ENCODE peak calls at places on chromosomes 6 and 20, in six cellular contexts. One of them, this sample, is unnamed.

GRCh38 chr20:42472198-42472597 is 717.5 kb downstream of the PTPRT start:
- DNase-seq in GM12891: no peak
- DNase-seq in HepG2: no peak
- DNase-seq in K562: no peak
- DNase-seq in H1: no peak
- DNase-seq in GM12878: no peak
- DNase-seq in this sample: no peak

GRCh38 chr20:62177307-62177706 is 5.5 kb upstream of the MTG2 start:
- DNase-seq in GM12891: no peak
- DNase-seq in HepG2: no peak
- DNase-seq in K562: no peak
- DNase-seq in H1: no peak
- DNase-seq in GM12878: no peak
- DNase-seq in this sample: no peak

GRCh38 chr6:145688493-145688905 is 46.8 kb downstream of the EPM2A start:
- DNase-seq in GM12891: no peak
- DNase-seq in HepG2: no peak
- DNase-seq in K562: no peak
- DNase-seq in H1: no peak
- DNase-seq in GM12878: no peak
- DNase-seq in this sample: no peak

GRCh38 chr20:48339147-48339985 is 488.4 kb downstream of the PREX1 start:
- DNase-seq in GM12891: no peak
- DNase-seq in HepG2: no peak
- DNase-seq in K562: peak; percentile 15
- DNase-seq in H1: no peak
- DNase-seq in GM12878: peak; percentile 63
- DNase-seq in this sample: no peak

GRCh38 chr20:49406666-49407065 is 75.8 kb downstream of the KCNB1 start:
- DNase-seq in GM12891: no peak
- DNase-seq in HepG2: no peak
- DNase-seq in K562: no peak
- DNase-seq in H1: no peak
- DNase-seq in GM12878: no peak
- DNase-seq in this sample: no peak

GRCh38 chr20:49812463-49813304 is at the start of gene SLC9A8:
- DNase-seq in GM12891: peak; percentile 71
- DNase-seq in HepG2: peak; percentile 84
- DNase-seq in K562: peak; percentile 91
- DNase-seq in H1: peak; percentile 87
- DNase-seq in GM12878: peak; percentile 78
- DNase-seq in this sample: peak; percentile 76

GRCh38 chr20:58944610-58945009 is 36.4 kb upstream of the NELFCD start:
- DNase-seq in GM12891: no peak
- DNase-seq in HepG2: no peak
- DNase-seq in K562: no peak
- DNase-seq in H1: no peak
- DNase-seq in GM12878: no peak
- DNase-seq in this sample: no peak

GRCh38 chr20:11553603-11554002 is 364.1 kb upstream of the BTBD3 start:
- DNase-seq in GM12891: no peak
- DNase-seq in HepG2: peak; percentile 9
- DNase-seq in K562: no peak
- DNase-seq in H1: no peak
- DNase-seq in GM12878: no peak
- DNase-seq in this sample: no peak

GRCh38 chr20:21780528-21780927 is 75.1 kb downstream of the PAX1 start:
- DNase-seq in GM12891: no peak
- DNase-seq in HepG2: no peak
- DNase-seq in K562: no peak
- DNase-seq in H1: no peak
- DNase-seq in GM12878: no peak
- DNase-seq in this sample: no peak

GRCh38 chr20:16580127-16580526 is 6.9 kb upstream of the KIF16B start:
- DNase-seq in GM12891: no peak
- DNase-seq in HepG2: no peak
- DNase-seq in K562: no peak
- DNase-seq in H1: no peak
- DNase-seq in GM12878: no peak
- DNase-seq in this sample: no peak

GRCh38 chr6:53241936-53242335 is 93.3 kb upstream of the GCM1 start:
- DNase-seq in GM12891: no peak
- DNase-seq in HepG2: no peak
- DNase-seq in K562: no peak
- DNase-seq in H1: no peak
- DNase-seq in GM12878: no peak
- DNase-seq in this sample: no peak

GRCh38 chr6:130674604-130675003 is 152.6 kb upstream of the SMLR1 start:
- DNase-seq in GM12891: no peak
- DNase-seq in HepG2: no peak
- DNase-seq in K562: no peak
- DNase-seq in H1: no peak
- DNase-seq in GM12878: no peak
- DNase-seq in this sample: no peak

GRCh38 chr20:40305303-40305702 is 383.7 kb downstream of the MAFB start:
- DNase-seq in GM12891: no peak
- DNase-seq in HepG2: no peak
- DNase-seq in K562: no peak
- DNase-seq in H1: no peak
- DNase-seq in GM12878: no peak
- DNase-seq in this sample: no peak

GRCh38 chr6:66897576-66897975 is 1190.5 kb upstream of the EYS start:
- DNase-seq in GM12891: no peak
- DNase-seq in HepG2: peak; percentile 4
- DNase-seq in K562: no peak
- DNase-seq in H1: peak; percentile 40
- DNase-seq in GM12878: no peak
- DNase-seq in this sample: no peak

GRCh38 chr6:139790527-139790926 is 416.1 kb upstream of the CITED2 start:
- DNase-seq in GM12891: no peak
- DNase-seq in HepG2: no peak
- DNase-seq in K562: no peak
- DNase-seq in H1: no peak
- DNase-seq in GM12878: no peak
- DNase-seq in this sample: no peak

GRCh38 chr20:57005146-57005933 is 261.1 kb downstream of the BMP7 start:
- DNase-seq in GM12891: no peak
- DNase-seq in HepG2: no peak
- DNase-seq in K562: no peak
- DNase-seq in H1: no peak
- DNase-seq in GM12878: no peak
- DNase-seq in this sample: no peak

GRCh38 chr20:59825944-59826759 is 107.3 kb downstream of the SYCP2 start:
- DNase-seq in GM12891: no peak
- DNase-seq in HepG2: no peak
- DNase-seq in K562: no peak
- DNase-seq in H1: peak; percentile 33
- DNase-seq in GM12878: no peak
- DNase-seq in this sample: no peak

GRCh38 chr20:60867589-60867988 is 384.5 kb upstream of the CDH4 start:
- DNase-seq in GM12891: no peak
- DNase-seq in HepG2: no peak
- DNase-seq in K562: no peak
- DNase-seq in H1: no peak
- DNase-seq in GM12878: no peak
- DNase-seq in this sample: no peak

GRCh38 chr6:123022980-123023379 is 26.9 kb downstream of the CLVS2 start:
- DNase-seq in GM12891: no peak
- DNase-seq in HepG2: no peak
- DNase-seq in K562: no peak
- DNase-seq in H1: no peak
- DNase-seq in GM12878: no peak
- DNase-seq in this sample: no peak

GRCh38 chr6:156804402-156804801 is 27.2 kb downstream of the ARID1B start:
- DNase-seq in GM12891: no peak
- DNase-seq in HepG2: no peak
- DNase-seq in K562: no peak
- DNase-seq in H1: no peak
- DNase-seq in GM12878: no peak
- DNase-seq in this sample: no peak

GRCh38 chr20:24622856-24623255 is 153.4 kb downstream of the SYNDIG1 start:
- DNase-seq in GM12891: no peak
- DNase-seq in HepG2: no peak
- DNase-seq in K562: no peak
- DNase-seq in H1: no peak
- DNase-seq in GM12878: no peak
- DNase-seq in this sample: no peak
- TF ChIP-seq TAF1 in GM12891: no peak
- TF ChIP-seq TAF1 in HepG2: no peak
- TF ChIP-seq TAF1 in K562: no peak
- TF ChIP-seq TAF1 in H1: no peak
- TF ChIP-seq TAF1 in GM12878: no peak
- TF ChIP-seq TAF1 in this sample: no peak

DNA sequence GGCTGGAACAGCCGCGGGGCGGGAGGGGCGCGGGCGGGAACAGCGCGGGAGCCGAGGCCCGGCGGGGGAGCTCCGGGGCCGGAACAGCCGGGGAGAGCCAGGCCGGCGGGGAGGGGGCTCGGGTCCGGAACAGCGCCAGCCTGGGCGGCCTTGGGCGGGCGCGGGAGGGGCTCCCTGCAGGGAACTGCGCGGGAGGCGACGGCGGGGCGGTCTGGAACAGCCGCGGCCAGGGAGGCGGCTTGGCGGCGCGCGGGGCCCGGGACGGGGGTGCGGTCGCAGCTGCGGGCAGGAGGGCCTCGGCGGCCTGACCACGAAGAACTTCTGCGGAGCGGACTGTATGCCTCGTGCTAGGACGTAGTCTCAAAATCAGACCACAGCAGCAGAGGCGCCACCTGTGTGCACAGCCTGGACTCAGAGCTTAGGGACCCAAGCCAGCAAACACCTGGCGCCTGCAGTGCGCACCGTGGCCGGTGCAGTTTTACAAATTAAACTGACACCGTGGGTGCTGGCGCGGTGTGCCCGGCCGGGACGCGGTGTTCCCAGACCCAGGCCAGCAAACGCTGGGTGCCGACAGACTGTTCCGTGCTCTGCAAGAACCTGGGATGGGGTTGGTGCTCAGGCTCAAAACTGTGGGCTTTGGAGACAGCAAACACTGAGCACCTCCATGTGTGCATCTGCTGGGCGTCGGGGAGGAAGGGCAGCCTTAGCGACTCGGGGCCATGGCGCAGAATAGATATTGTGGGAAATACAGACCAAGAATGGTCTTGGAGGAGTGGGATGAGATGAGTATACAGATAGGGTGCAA is 572 bp downstream of the ZNF341 start:
- DNase-seq in GM12891: peak; percentile 32
- DNase-seq in HepG2: peak; percentile 82
- DNase-seq in K562: peak; percentile 84
- DNase-seq in H1: peak; percentile 90
- DNase-seq in GM12878: peak; percentile 32
- DNase-seq in this sample: peak; percentile 49
- TF ChIP-seq POLR2A in GM12891: peak; percentile 25
- TF ChIP-seq POLR2A in HepG2: peak; percentile 71
- TF ChIP-seq POLR2A in K562: peak; percentile 54
- TF ChIP-seq POLR2A in H1: no peak
- TF ChIP-seq POLR2A in GM12878: peak; percentile 75
- TF ChIP-seq POLR2A in this sample: peak; percentile 64

GRCh38 chr20:51484141-51484815 is 58.2 kb downstream of the NFATC2 start:
- DNase-seq in GM12891: no peak
- DNase-seq in HepG2: no peak
- DNase-seq in K562: no peak
- DNase-seq in H1: no peak
- DNase-seq in GM12878: no peak
- DNase-seq in this sample: no peak

GRCh38 chr20:51482836-51483235 is 59.7 kb downstream of the NFATC2 start:
- DNase-seq in GM12891: no peak
- DNase-seq in HepG2: no peak
- DNase-seq in K562: no peak
- DNase-seq in H1: no peak
- DNase-seq in GM12878: no peak
- DNase-seq in this sample: no peak

GRCh38 chr20:51480507-51481270 is 61.8 kb downstream of the NFATC2 start:
- DNase-seq in GM12891: no peak
- DNase-seq in HepG2: no peak
- DNase-seq in K562: no peak
- DNase-seq in H1: no peak
- DNase-seq in GM12878: peak; percentile 84
- DNase-seq in this sample: peak; percentile 47

GRCh38 chr20:51486197-51487005 is 56.1 kb downstream of the NFATC2 start:
- DNase-seq in GM12891: no peak
- DNase-seq in HepG2: no peak
- DNase-seq in K562: no peak
- DNase-seq in H1: no peak
- DNase-seq in GM12878: no peak
- DNase-seq in this sample: no peak

GRCh38 chr20:51481311-51481997 is 61.1 kb downstream of the NFATC2 start:
- DNase-seq in GM12891: no peak
- DNase-seq in HepG2: no peak
- DNase-seq in K562: no peak
- DNase-seq in H1: no peak
- DNase-seq in GM12878: no peak
- DNase-seq in this sample: no peak
- TF ChIP-seq TAF1 in GM12891: no peak
- TF ChIP-seq TAF1 in HepG2: no peak
- TF ChIP-seq TAF1 in K562: no peak
- TF ChIP-seq TAF1 in H1: no peak
- TF ChIP-seq TAF1 in GM12878: no peak
- TF ChIP-seq TAF1 in this sample: no peak

DNA sequence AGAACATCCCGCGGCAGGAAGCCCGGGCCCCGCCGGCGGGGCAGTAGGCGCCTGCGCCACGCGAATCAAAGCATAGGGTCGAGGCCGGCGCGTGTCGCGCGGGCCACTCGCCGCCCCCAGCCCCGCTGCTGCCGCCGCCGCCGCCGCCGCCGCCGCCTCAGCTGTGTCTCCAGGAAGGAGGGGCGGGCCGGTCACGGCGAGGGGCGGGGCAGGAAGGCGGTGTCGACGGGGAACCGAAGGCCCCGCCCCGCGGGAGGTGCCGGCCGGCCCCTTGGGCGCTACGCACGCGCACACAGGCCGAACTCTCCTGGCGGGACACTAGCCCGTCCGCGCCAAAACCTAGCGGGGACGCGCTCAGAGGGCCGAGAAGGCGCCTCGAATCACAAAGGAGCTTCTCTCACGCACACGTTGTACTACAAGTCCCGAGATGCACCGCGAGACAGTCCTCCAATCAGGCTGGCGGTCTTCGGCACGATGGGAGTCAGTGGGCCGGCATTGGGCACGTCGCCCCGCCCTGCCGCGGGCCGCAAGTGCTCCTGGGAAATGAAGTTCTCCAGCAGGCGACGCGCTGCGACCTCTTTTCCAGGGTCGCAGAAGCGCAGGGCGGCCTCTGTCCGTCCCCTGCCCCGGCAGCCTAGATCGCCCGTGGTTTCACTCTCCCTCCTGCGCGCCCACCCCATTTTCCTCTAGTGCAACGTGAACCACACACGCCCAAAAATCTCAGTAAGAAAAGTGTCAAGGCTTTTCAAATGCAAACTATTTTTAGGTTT is at the start of gene RALGAPA2:
- DNase-seq in GM12891: peak; percentile 86
- DNase-seq in HepG2: peak; percentile 100
- DNase-seq in K562: peak; percentile 89
- DNase-seq in H1: peak; percentile 96
- DNase-seq in GM12878: peak; percentile 94
- DNase-seq in this sample: peak; percentile 81
- TF ChIP-seq POLR2A in GM12891: no peak
- TF ChIP-seq POLR2A in HepG2: peak; percentile 86
- TF ChIP-seq POLR2A in K562: peak; percentile 39
- TF ChIP-seq POLR2A in H1: no peak
- TF ChIP-seq POLR2A in GM12878: peak; percentile 63
- TF ChIP-seq POLR2A in this sample: peak; percentile 37